ENCODE peak calls at places on chromosomes 6 and 20, in seven cellular contexts. M, Y, B, Q, E, H and X are unnamed samples. For H3K4me1, the result is how much of the 10 kb centered on the place peaks cover.

GRCh38 chr20:17868146-17868545 is 100.4 kb downstream of the SNX5 start:
- DNase-seq in Q (no peak), Y (no peak), M (no peak), B (no peak), E (no peak), H (no peak), X (no peak)

GRCh38 chr6:97306946-97307345 is 23.9 kb upstream of the MMS22L start:
- DNase-seq in Q (no peak), Y (no peak), M (no peak), E (no peak), H (no peak), B (no peak), X (no peak)

GRCh38 chr6:156616495-156616894 is 160.7 kb upstream of the ARID1B start:
- DNase-seq in H (no peak), E (no peak), M (no peak), Q (no peak), B (no peak), Y (no peak), X (no peak)

GRCh38 chr6:37168163-37168758 is 1.7 kb upstream of the PIM1 start:
- DNase-seq in Q (no peak), E (no peak), B (no peak), H (no peak), M (no peak), Y (no peak), X (no peak)

GRCh38 chr6:52576392-52577021 is 353 bp downstream of the TRAM2 start:
- DNase-seq in Y (peak), H (peak), E (peak), Q (peak), B (peak), M (peak), X (no peak)

GRCh38 chr20:44222969-44223368 is 12.4 kb upstream of the OSER1 start:
- DNase-seq in M (no peak), Y (no peak), H (no peak), E (no peak), B (peak), Q (no peak), X (no peak)

GRCh38 chr6:37210313-37210898 is 40.5 kb downstream of the PIM1 start:
- DNase-seq in B (peak), M (peak), E (peak), Y (peak), H (peak), Q (peak), X (peak)

GRCh38 chr6:160861824-160862223 is 129.7 kb upstream of the MAP3K4 start:
- DNase-seq in B (no peak), H (no peak), E (no peak), Y (no peak), M (no peak), Q (no peak), X (no peak)

DNA sequence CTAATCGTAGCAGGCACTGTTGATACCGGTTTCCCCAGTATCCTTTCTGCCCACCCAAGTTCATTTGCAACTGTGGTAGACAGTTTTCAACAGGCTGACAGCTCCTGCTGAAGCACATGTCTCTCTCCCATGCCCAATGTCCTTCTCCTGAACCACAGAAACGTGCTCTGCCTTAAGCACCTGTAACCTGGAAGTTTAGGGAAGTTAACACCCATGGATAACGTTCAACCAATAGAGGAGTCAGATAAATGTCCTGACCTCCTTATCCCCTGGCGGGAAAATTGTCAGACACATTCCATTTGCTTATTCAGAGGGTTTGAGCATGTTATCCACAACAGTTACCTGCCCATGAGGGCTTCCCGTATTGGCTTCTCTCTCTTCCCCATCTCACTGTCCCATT is 29.8 kb upstream of the MOCS1 start:
- DNase-seq in H (no peak), Y (no peak), Q (no peak), B (no peak), M (no peak), E (no peak), X (no peak)
- H3K4me1 ChIP-seq in H (under half), Y (under half), Q (under half), B (under half), M (under half), E (under half), X (under half)

GRCh38 chr6:170279977-170280688 is 10.7 kb downstream of the DLL1 start:
- DNase-seq in B (no peak), M (peak), E (peak), H (peak), Y (peak), Q (peak), X (peak)
- H3K4me3 ChIP-seq in B (peak), M (peak), E (peak), H (no peak), Y (no peak), Q (peak), X (peak)

GRCh38 chr6:42745638-42746451 is at the start of gene TBCC:
- DNase-seq in E (peak), Y (peak), H (peak), Q (peak), B (peak), M (peak), X (peak)
- TF ChIP-seq POLR2A in E (peak), Y (peak), H (peak), Q (peak), B (peak), M (peak), X (peak)

DNA sequence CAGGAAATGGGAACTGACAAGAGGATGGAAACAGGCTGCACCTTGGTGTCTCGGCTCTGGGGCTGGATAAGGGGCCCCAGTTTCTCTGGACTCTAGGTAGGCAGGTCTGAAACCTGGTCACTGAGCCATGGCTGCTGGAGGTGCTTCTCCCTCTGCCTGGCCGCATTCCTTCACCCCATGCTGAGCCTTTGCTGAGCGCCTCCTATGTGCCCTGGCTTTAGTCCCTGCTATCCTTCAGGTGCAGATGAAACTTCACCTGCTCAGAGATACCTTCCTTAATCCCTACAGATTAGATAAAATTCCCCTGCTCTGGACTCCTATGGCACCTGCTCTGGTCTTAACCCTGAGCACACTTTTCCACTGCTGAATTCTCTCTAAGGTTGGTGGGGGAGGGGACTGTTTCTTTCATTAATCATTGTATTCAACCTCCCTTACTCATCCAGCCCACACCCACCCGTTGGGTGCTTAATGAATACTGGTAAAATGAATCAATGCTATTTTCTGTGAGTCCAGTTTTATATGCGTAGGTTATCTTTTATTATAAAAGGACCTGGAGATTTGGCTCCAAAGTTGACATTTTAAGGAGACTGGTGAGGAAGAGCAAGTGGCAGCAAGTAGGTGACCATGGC is 19.3 kb downstream of the MYLK4 start:
- DNase-seq in Y (no peak), Q (no peak), M (no peak), H (no peak), E (no peak), B (no peak), X (no peak)
- H3K4me1 ChIP-seq in Y (under half), Q (under half), M (under half), H (under half), E (under half), B (under half), X (under half)

GRCh38 chr20:6664574-6664973 is 102.9 kb upstream of the BMP2 start:
- DNase-seq in B (no peak), M (no peak), H (no peak), E (no peak), Y (no peak), Q (no peak), X (no peak)
- H3K4me3 ChIP-seq in B (no peak), M (no peak), H (no peak), E (no peak), Y (no peak), Q (no peak), X (no peak)

GRCh38 chr6:27651371-27651732 is 178.4 kb upstream of the ZNF184 start:
- DNase-seq in M (no peak), Q (no peak), H (no peak), Y (no peak), B (peak), E (no peak), X (no peak)
- TF ChIP-seq POLR2A in M (no peak), Q (no peak), H (no peak), Y (no peak), B (no peak), E (no peak), X (no peak)

GRCh38 chr20:36470482-36471062 is 70.7 kb upstream of the MYL9 start:
- DNase-seq in H (no peak), Q (no peak), E (no peak), B (no peak), M (no peak), Y (no peak), X (no peak)
- H3K4me1 ChIP-seq in H (under half), Q (under half), E (half or more), B (half or more), M (half or more), Y (half or more), X (under half)